ENCODE peak calls at places on chromosomes 16 and 17, in nine cellular contexts. S is kidney epithelial cell, K is body of pancreas, J is WTC11, I is NB4, R is hepatocyte, L is GM23338, O is suprapubic skin, W is GM13977. Q is an unnamed sample.

GRCh38 chr17:78343099-78343432 is 16.8 kb downstream of the SOCS3 start:
- DNase-seq in O (peak; percentile 91), W (no peak), I (peak; percentile 89), K (peak; percentile 42), R (peak; percentile 72), J (no peak), S (no peak), L (peak; percentile 72), Q (no peak)

GRCh38 chr17:80504671-80505413 is 28.4 kb upstream of the NPTX1 start:
- DNase-seq in O (no peak), I (no peak), S (no peak), L (no peak), R (no peak), W (no peak), J (no peak), K (no peak), Q (no peak)

GRCh38 chr16:52346709-52347108 is 200.2 kb downstream of the TOX3 start:
- DNase-seq in J (no peak), R (no peak), L (no peak), O (no peak), I (no peak), W (no peak), S (no peak), K (no peak), Q (no peak)

GRCh38 chr17:45320931-45321461 is 4.2 kb upstream of the MAP3K14 start:
- DNase-seq in I (peak; percentile 80), W (peak; percentile 45), J (no peak), K (no peak), R (peak; percentile 84), O (no peak), L (no peak), S (peak; percentile 97), Q (peak; percentile 51)

GRCh38 chr17:29586676-29587469 is 2.6 kb downstream of the GIT1 start:
- DNase-seq in I (no peak), L (no peak), S (no peak), K (peak; percentile 15), O (no peak), R (no peak), J (no peak), W (no peak), Q (peak; percentile 27)

GRCh38 chr17:59381716-59382570 is 50.5 kb downstream of the YPEL2 start:
- DNase-seq in J (no peak), S (no peak), O (no peak), L (no peak), W (no peak), I (no peak), R (no peak), K (peak; percentile 87), Q (no peak)

GRCh38 chr16:81469710-81470481 is 25.3 kb downstream of the CMIP start:
- DNase-seq in R (no peak), W (peak; percentile 70), I (peak; percentile 98), J (no peak), O (no peak), L (no peak), S (no peak), K (no peak), Q (peak; percentile 49)

GRCh38 chr17:68036304-68037147 is 991 bp downstream of the KPNA2 start:
- DNase-seq in S (no peak), J (no peak), I (peak; percentile 24), O (no peak), L (no peak), K (no peak), W (no peak), R (no peak), Q (no peak)

GRCh38 chr16:89187337-89188063 is 12.8 kb downstream of the SLC22A31 start:
- DNase-seq in K (no peak), O (no peak), S (no peak), R (no peak), J (no peak), L (no peak), I (peak; percentile 76), W (no peak), Q (peak; percentile 66)

GRCh38 chr17:64443086-64443760 is 5.7 kb upstream of the MILR1 start:
- DNase-seq in K (no peak), L (peak; percentile 2), I (no peak), O (no peak), J (no peak), S (no peak), W (no peak), R (no peak), Q (no peak)

GRCh38 chr16:85612191-85612800 is 826 bp upstream of the GSE1 start:
- DNase-seq in S (peak; percentile 86), J (no peak), R (peak; percentile 91), L (no peak), O (peak; percentile 91), K (peak; percentile 95), W (peak; percentile 71), I (peak; percentile 72), Q (peak; percentile 65)

GRCh38 chr16:54942353-54942943 is 11.8 kb downstream of the IRX5 start:
- DNase-seq in J (no peak), I (no peak), O (no peak), K (no peak), L (no peak), W (no peak), R (no peak), S (no peak), Q (no peak)
- TF ChIP-seq CTCF in J (no peak), I (no peak), O (no peak), K (no peak), L (no peak), W (no peak), R (no peak), S (no peak), Q (no peak)

DNA sequence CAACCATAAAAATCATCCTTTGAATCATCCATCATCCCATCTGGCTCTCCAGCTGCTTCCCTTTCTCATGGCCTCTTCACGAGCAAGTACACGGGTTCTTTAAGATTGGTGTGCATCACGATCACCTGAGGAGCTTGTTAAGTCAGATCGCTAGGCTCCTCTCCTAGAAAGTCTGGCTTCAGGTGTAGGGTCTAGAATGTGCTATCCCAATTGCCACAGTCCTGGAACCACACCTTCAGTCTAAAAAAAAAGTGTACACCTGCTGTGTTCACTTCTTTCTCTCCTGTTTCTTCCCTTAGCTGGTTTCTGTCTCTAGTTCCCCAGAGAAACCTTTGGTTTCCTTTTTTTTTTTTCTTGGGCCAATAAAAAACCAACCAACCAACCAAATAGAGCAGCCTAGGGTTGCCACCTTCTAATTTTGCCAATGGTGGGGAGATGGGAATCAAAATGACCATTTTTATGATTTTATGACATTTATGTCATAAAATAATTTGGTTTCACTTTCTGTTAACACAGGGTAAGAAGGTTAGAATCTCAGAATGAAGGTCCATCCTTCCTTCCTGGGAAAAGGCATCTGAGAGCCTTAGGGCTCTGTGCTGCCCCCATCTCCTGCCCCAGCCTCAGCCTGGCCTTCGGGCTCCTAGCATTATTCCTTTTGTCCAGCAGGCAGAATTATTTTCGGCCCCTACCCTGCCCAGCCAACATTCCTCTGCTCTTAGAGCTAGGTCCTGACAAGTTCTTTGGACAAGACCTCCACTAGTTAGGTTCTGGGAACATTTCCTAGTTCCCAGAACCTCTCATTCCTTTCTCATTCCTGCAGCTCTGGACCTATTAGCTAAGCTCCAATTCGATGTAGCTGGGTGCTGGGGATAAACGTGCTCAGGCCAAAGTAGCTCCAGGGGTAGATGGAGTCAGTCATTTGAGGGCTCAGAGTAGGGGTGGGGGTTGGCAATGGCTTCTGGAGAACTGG is 1.9 kb upstream of the GGT6 start:
- DNase-seq in J (no peak), W (no peak), R (no peak), I (no peak), O (no peak), S (no peak), K (no peak), L (no peak), Q (no peak)
- TF ChIP-seq CTCF in J (no peak), W (no peak), R (no peak), I (no peak), O (no peak), S (no peak), K (no peak), L (no peak), Q (no peak)

DNA sequence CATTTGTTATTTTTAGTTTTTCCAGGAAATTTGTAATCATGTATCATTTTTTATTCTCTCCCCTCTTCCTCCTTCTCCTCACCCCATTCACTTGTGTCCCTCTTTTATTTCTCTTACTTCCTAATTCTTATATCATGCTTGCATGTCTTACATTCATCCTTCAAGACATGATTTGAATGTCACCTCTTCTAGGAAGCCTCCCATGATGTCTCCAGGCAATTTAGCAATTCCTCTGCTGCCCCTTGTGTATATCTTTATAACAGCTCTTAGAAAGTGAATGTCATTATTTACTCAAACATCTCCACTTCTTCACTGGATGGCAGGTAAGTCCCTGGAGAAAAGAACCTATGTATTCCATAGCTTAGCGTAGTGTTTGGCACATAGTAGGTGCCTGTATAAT is 7.8 kb downstream of the HNF1B start:
- DNase-seq in J (no peak), W (no peak), K (no peak), L (no peak), R (no peak), I (no peak), S (no peak), O (no peak), Q (no peak)
- TF ChIP-seq CTCF in J (no peak), W (no peak), K (peak; percentile 29), L (no peak), R (peak; percentile 8), I (no peak), S (no peak), O (no peak), Q (no peak)

DNA sequence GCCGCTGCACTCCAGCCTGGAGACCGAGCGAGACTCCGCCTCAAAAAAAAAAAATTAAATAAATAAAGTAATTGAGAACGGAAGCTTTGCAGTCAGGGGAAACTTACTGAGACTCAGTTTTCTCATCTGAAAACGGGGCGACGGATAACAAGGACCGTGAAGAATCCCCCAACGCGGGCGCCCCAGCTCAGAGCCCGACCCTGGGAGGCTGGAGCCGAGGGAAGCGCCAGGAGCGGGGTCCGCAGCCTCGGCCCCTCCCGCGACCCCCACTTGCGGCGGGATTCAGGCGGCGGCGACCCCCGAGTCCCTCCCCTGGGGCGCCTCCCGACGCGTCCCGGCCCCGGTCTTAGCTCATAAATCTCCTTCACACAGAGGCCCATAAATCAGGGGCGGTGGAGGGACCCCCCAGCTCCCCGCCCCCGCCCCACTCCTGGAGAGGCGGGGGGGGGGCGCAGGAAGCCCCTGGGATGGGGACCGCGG is 10.3 kb upstream of the BHLHA9 start:
- DNase-seq in J (no peak), R (no peak), K (no peak), I (no peak), O (no peak), S (no peak), W (no peak), L (no peak), Q (no peak)
- TF ChIP-seq CTCF in J (no peak), R (no peak), K (no peak), I (no peak), O (no peak), S (no peak), W (no peak), L (no peak), Q (no peak)

GRCh38 chr17:51374220-51374619 is 113.9 kb downstream of the UTP18 start:
- DNase-seq in L (peak; percentile 8), R (no peak), I (no peak), O (no peak), J (no peak), W (no peak), S (no peak), K (no peak), Q (no peak)
- TF ChIP-seq CTCF in L (no peak), R (no peak), I (no peak), O (no peak), J (no peak), W (no peak), S (no peak), K (no peak), Q (no peak)

Q was measured in activated CD8-positive, alpha-beta T cell treated with anti-CD3 and anti-CD28 coated beads for 36 hours.